ENCODE peak calls at places on chromosome 18, in ten cellular contexts. S is spleen; F is small intestine; O is effector memory CD4-positive, alpha-beta T cell; E is GM23248; B is Peyer's patch; N is adrenal gland; C is SJCRH30; V is IMR-90; R is thyroid gland. L is an unnamed sample. For H3K4me1, the result is how much of the 10 kb centered on the place peaks cover.

GRCh38 chr18:64419156-64419555 is 270.3 kb upstream of the LINC00305 start:
- DNase-seq in S (no peak), F (no peak), O (no peak), E (no peak), B (no peak), N (no peak), C (no peak), V (no peak), R (no peak), L (no peak)

GRCh38 chr18:27493182-27493581 is 308.1 kb upstream of the CHST9 start:
- DNase-seq in S (no peak), F (no peak), O (no peak), E (no peak), B (no peak), N (no peak), C (no peak), V (no peak), R (no peak), L (no peak)

GRCh38 chr18:59719533-59720325 is 22.5 kb upstream of the CCBE1 start:
- DNase-seq in S (no peak), F (no peak), O (no peak), E (peak), B (no peak), N (no peak), C (no peak), V (peak), R (no peak), L (no peak)

GRCh38 chr18:22452226-22452668 is 34.5 kb upstream of the CTAGE1 start:
- DNase-seq in S (no peak), F (peak), O (no peak), E (no peak), B (no peak), N (no peak), C (no peak), V (no peak), R (no peak), L (no peak)

GRCh38 chr18:60232541-60232940 is 140.0 kb downstream of the MC4R start:
- DNase-seq in S (no peak), F (peak), O (no peak), E (peak), B (no peak), N (no peak), C (no peak), V (peak), R (no peak), L (no peak)

GRCh38 chr18:68714356-68714706 is 577 bp downstream of the TMX3 start:
- DNase-seq in S (no peak), F (no peak), O (no peak), E (no peak), B (no peak), N (no peak), C (peak), V (no peak), R (no peak), L (peak)

GRCh38 chr18:26082475-26082874 is 7.9 kb downstream of the SS18 start:
- DNase-seq in S (no peak), F (no peak), O (no peak), E (peak), B (no peak), N (no peak), C (no peak), V (peak), R (no peak), L (no peak)

GRCh38 chr18:3995476-3996102 is 459.5 kb downstream of the DLGAP1 start:
- DNase-seq in S (no peak), F (peak), O (no peak), E (peak), B (peak), N (peak), C (peak), V (peak), R (peak), L (no peak)

GRCh38 chr18:11040823-11041712 is 108.3 kb downstream of the PIEZO2 start:
- DNase-seq in S (no peak), F (peak), O (no peak), E (peak), B (no peak), N (peak), C (peak), V (peak), R (peak), L (no peak)

GRCh38 chr18:4510709-4511108 is 55.6 kb upstream of the DLGAP1 start:
- DNase-seq in S (no peak), F (no peak), O (no peak), E (no peak), B (no peak), N (no peak), C (no peak), V (no peak), R (no peak), L (no peak)

GRCh38 chr18:48470484-48471180 is 61.4 kb upstream of the ZBTB7C start:
- DNase-seq in S (no peak), F (no peak), O (no peak), E (peak), B (no peak), N (no peak), C (no peak), V (no peak), R (no peak), L (no peak)

GRCh38 chr18:59672125-59672769 is 25.0 kb downstream of the CCBE1 start:
- DNase-seq in S (no peak), F (no peak), O (no peak), E (no peak), B (no peak), N (peak), C (no peak), V (no peak), R (no peak), L (no peak)

GRCh38 chr18:12726774-12727550 is 24.1 kb downstream of the PSMG2 start:
- DNase-seq in S (no peak), F (peak), O (peak), E (peak), B (peak), N (peak), C (peak), V (peak), R (peak), L (no peak)

GRCh38 chr18:7812431-7813063 is 245.4 kb downstream of the PTPRM start:
- DNase-seq in S (no peak), F (no peak), O (no peak), E (peak), B (no peak), N (no peak), C (no peak), V (peak), R (peak), L (no peak)

GRCh38 chr18:35695803-35696202 is 114.3 kb downstream of the GALNT1 start:
- DNase-seq in S (no peak), F (peak), O (no peak), E (no peak), B (no peak), N (no peak), C (no peak), V (no peak), R (peak), L (no peak)

GRCh38 chr18:48163184-48164095 is 233.0 kb upstream of the SMAD2 start:
- DNase-seq in S (no peak), F (no peak), O (no peak), E (no peak), B (no peak), N (peak), C (peak), V (no peak), R (no peak), L (no peak)

GRCh38 chr18:31603335-31603734 is 11.7 kb downstream of the TTR start:
- DNase-seq in S (no peak), F (no peak), O (no peak), E (peak), B (no peak), N (no peak), C (no peak), V (no peak), R (no peak), L (no peak)

GRCh38 chr18:2926528-2926927 is 79.7 kb downstream of the EMILIN2 start:
- DNase-seq in S (no peak), F (no peak), O (no peak), E (no peak), B (no peak), N (no peak), C (no peak), V (no peak), R (no peak), L (no peak)

GRCh38 chr18:4096501-4096900 is 358.6 kb downstream of the DLGAP1 start:
- DNase-seq in S (no peak), F (no peak), O (no peak), E (peak), B (no peak), N (no peak), C (no peak), V (peak), R (no peak), L (no peak)

GRCh38 chr18:57048859-57049258 is 98.0 kb upstream of the BOD1L2 start:
- DNase-seq in S (no peak), F (no peak), O (no peak), E (no peak), B (no peak), N (no peak), C (no peak), V (no peak), R (no peak), L (no peak)

GRCh38 chr18:6202861-6203260 is 211.8 kb downstream of the L3MBTL4 start:
- DNase-seq in S (no peak), F (no peak), O (no peak), E (no peak), B (no peak), N (no peak), C (no peak), V (no peak), R (peak), L (no peak)

GRCh38 chr18:72910045-72910444 is 42.3 kb upstream of the NETO1 start:
- DNase-seq in S (no peak), F (no peak), O (no peak), E (no peak), B (no peak), N (no peak), C (no peak), V (no peak), R (no peak), L (no peak)

GRCh38 chr18:53018791-53019190 is 678.8 kb downstream of the DCC start:
- DNase-seq in S (no peak), F (no peak), O (no peak), E (peak), B (no peak), N (no peak), C (no peak), V (no peak), R (no peak), L (no peak)

GRCh38 chr18:48441405-48441881 is 32.3 kb upstream of the ZBTB7C start:
- DNase-seq in S (no peak), F (no peak), O (no peak), E (peak), B (no peak), N (peak), C (no peak), V (no peak), R (peak), L (no peak)

GRCh38 chr18:63961430-63961980 is 8.4 kb upstream of the SERPINB8 start:
- DNase-seq in S (no peak), F (no peak), O (no peak), E (no peak), B (no peak), N (no peak), C (no peak), V (no peak), R (no peak), L (no peak)

GRCh38 chr18:47448956-47449355 is 197.5 kb upstream of the SKOR2 start:
- DNase-seq in S (no peak), F (no peak), O (no peak), E (no peak), B (no peak), N (no peak), C (no peak), V (no peak), R (no peak), L (no peak)

GRCh38 chr18:57523171-57523956 is 63.1 kb downstream of the FECH start:
- DNase-seq in S (no peak), F (peak), O (no peak), E (no peak), B (peak), N (no peak), C (no peak), V (no peak), R (no peak), L (no peak)

GRCh38 chr18:56083889-56084288 is 495.9 kb upstream of the TCF4 start:
- DNase-seq in S (no peak), F (peak), O (no peak), E (no peak), B (no peak), N (no peak), C (no peak), V (peak), R (no peak), L (no peak)

GRCh38 chr18:76444436-76445105 is 50.5 kb downstream of the ZNF516 start:
- DNase-seq in S (peak), F (no peak), O (no peak), E (no peak), B (no peak), N (peak), C (no peak), V (no peak), R (no peak), L (no peak)

GRCh38 chr18:63331105-63331504 is 11.5 kb upstream of the BCL2 start:
- DNase-seq in S (no peak), F (no peak), O (no peak), E (no peak), B (no peak), N (no peak), C (no peak), V (no peak), R (no peak), L (no peak)

GRCh38 chr18:23885750-23886149 is 128.8 kb upstream of the TTC39C start:
- DNase-seq in S (no peak), F (peak), O (no peak), E (no peak), B (no peak), N (no peak), C (no peak), V (no peak), R (no peak), L (no peak)

GRCh38 chr18:26909599-26910290 is 44.2 kb upstream of the AQP4 start:
- DNase-seq in S (no peak), F (no peak), O (no peak), E (peak), B (no peak), N (peak), C (no peak), V (no peak), R (peak), L (no peak)

GRCh38 chr18:2979871-2980606 is 32.9 kb downstream of the LPIN2 start:
- DNase-seq in S (no peak), F (peak), O (no peak), E (peak), B (no peak), N (no peak), C (no peak), V (no peak), R (peak), L (peak)

GRCh38 chr18:76923485-76924085 is 101.2 kb downstream of the ZNF236 start:
- DNase-seq in S (no peak), F (peak), O (no peak), E (peak), B (no peak), N (no peak), C (no peak), V (peak), R (no peak), L (no peak)

GRCh38 chr18:40868110-40868858 is 1086.8 kb upstream of the PIK3C3 start:
- DNase-seq in S (no peak), F (no peak), O (no peak), E (peak), B (no peak), N (no peak), C (no peak), V (peak), R (no peak), L (no peak)

GRCh38 chr18:57075716-57076400 is 71.0 kb upstream of the BOD1L2 start:
- DNase-seq in S (no peak), F (no peak), O (no peak), E (no peak), B (no peak), N (no peak), C (no peak), V (no peak), R (no peak), L (no peak)

GRCh38 chr18:3624818-3625716 is 175.1 kb downstream of the TGIF1 start:
- DNase-seq in S (no peak), F (peak), O (peak), E (peak), B (peak), N (peak), C (peak), V (peak), R (no peak), L (no peak)

GRCh38 chr18:43081396-43081795 is 34.1 kb downstream of the RIT2 start:
- DNase-seq in S (no peak), F (no peak), O (no peak), E (no peak), B (no peak), N (no peak), C (no peak), V (no peak), R (no peak), L (no peak)

GRCh38 chr18:78977627-78978271 is 1.9 kb upstream of the SALL3 start:
- DNase-seq in S (no peak), F (no peak), O (no peak), E (no peak), B (no peak), N (no peak), C (no peak), V (no peak), R (no peak), L (no peak)

GRCh38 chr18:57428221-57429150 is 6.7 kb upstream of the ONECUT2 start:
- DNase-seq in S (peak), F (peak), O (no peak), E (peak), B (no peak), N (no peak), C (no peak), V (no peak), R (no peak), L (no peak)

DNA sequence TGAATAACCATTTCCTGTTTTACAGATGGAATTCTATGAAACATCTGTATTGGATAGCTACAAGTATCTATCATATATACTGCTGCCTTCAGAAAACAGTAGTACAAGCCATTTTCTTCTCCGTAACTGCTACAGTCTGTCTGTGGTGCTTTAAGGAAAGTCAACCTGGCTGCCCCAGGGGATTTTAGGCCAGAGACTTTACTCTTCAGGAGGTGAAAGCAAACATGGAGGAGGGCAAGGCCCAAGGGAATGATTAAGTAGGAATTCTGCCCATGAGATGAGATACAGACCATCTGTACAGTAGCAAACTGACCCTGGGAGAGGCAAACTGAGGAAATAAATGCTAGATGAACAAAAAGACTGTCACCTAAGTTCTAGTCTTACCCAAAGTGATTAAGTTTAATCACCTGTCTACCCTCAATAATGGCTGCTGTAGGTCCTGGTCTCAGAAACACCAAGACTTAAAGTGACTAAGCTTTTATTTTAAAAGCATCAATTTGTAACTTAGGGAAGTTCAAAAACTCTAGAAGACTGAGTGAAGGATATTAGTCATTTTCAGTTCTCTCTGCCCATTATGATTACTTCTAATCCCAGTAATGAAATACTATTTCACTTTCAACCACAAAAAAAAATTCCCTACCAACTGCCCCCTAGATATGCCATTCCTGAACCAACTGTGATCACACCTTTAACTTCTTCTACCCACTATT is 14.8 kb downstream of the MBD2 start:
- DNase-seq in S (no peak), F (no peak), O (no peak), E (peak), B (no peak), N (no peak), C (no peak), V (peak), R (no peak), L (no peak)
- H3K4me1 ChIP-seq in S (under half), F (under half), O (under half), E (under half), B (under half), N (under half), C (under half), V (under half), R (under half), L (under half)

GRCh38 chr18:21099442-21099841 is 12.2 kb downstream of the ROCK1 start:
- DNase-seq in S (peak), F (no peak), O (no peak), E (no peak), B (no peak), N (no peak), C (no peak), V (no peak), R (peak), L (no peak)

GRCh38 chr18:21100141-21100540 is 11.5 kb downstream of the ROCK1 start:
- DNase-seq in S (no peak), F (no peak), O (no peak), E (peak), B (no peak), N (no peak), C (no peak), V (peak), R (no peak), L (no peak)

GRCh38 chr18:21096760-21097159 is 14.9 kb downstream of the ROCK1 start:
- DNase-seq in S (no peak), F (no peak), O (no peak), E (no peak), B (no peak), N (no peak), C (no peak), V (no peak), R (no peak), L (no peak)

GRCh38 chr18:21100678-21101077 is 10.9 kb downstream of the ROCK1 start:
- DNase-seq in S (no peak), F (no peak), O (no peak), E (no peak), B (no peak), N (no peak), C (no peak), V (no peak), R (no peak), L (no peak)

GRCh38 chr18:21101172-21101571 is 10.4 kb downstream of the ROCK1 start:
- DNase-seq in S (no peak), F (no peak), O (no peak), E (no peak), B (no peak), N (no peak), C (no peak), V (no peak), R (no peak), L (no peak)
- H3K4me1 ChIP-seq in S (half or more), F (under half), O (under half), E (under half), B (under half), N (half or more), C (under half), V (under half), R (under half), L (half or more)

GRCh38 chr18:49617329-49617695 is 55.5 kb downstream of the LIPG start:
- DNase-seq in S (no peak), F (no peak), O (no peak), E (no peak), B (no peak), N (no peak), C (no peak), V (no peak), R (no peak), L (no peak)
- H3K4me1 ChIP-seq in S (under half), F (under half), O (under half), E (under half), B (under half), N (under half), C (under half), V (under half), R (half or more), L (under half)

DNA sequence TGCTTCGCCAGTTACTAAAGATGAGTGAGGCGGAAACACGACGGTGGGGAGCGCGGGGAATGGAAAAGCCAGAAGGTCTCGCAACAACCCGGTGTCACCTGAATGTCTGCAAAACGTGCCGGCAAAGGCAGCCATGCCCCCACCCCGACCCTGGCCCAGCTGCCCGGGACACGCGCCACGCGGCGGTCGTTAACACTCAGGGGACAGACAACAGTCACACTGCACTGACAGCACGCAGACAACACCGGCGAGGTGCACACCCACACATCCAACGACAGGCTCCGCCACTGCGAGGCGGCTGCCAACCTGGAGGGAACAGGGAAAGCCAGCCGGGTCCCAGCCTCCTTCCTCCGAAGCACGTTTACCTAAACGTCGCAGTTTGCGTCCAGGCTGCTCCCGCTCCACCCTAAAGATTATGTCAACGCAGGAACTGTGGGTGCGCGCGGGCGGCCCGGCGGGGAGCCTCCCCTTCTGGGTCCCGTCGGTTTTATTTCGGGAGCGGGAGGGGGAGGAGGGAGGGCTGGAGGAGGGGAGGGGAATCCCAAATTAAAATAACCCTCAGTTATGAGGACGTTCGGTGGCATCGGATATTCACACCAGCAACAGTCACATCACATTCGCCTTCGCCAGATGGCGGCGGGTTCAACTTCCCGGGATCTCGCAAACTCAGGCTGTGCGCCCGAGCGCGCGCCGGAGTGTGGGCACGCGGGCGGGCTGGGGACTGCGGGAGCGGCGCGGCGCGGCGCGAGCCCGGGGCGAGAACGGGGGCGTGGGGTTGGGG is 694 bp downstream of the PTGR3 start:
- DNase-seq in S (peak), F (peak), O (peak), E (peak), B (peak), N (peak), C (peak), V (peak), R (peak), L (peak)
- H3K4me1 ChIP-seq in S (under half), F (under half), O (under half), E (under half), B (under half), N (half or more), C (under half), V (under half), R (under half), L (half or more)

L was measured in lower lobe of right lung.